ENCODE peak calls at places on chromosomes 3 and 15, in four cellular contexts. H is A549, Z is stomach, N is prostate gland. K is an unnamed sample.

GRCh38 chr3:119588112-119588511 is 8.8 kb downstream of the ADPRH start:
- DNase-seq in Z (peak; percentile 41), H (no peak), N (no peak), K (no peak)

GRCh38 chr3:137938876-137939275 is 71.1 kb upstream of the CLDN18 start:
- DNase-seq in H (no peak), N (no peak), Z (no peak), K (no peak)

GRCh38 chr3:72192572-72192971 is 407.6 kb upstream of the PROK2 start:
- DNase-seq in N (no peak), H (no peak), Z (no peak), K (no peak)

GRCh38 chr3:183697610-183698317 is at the start of gene YEATS2:
- DNase-seq in N (peak; percentile 43), H (peak; percentile 76), Z (peak; percentile 63), K (peak; percentile 38)

GRCh38 chr3:97235179-97235578 is 420.8 kb downstream of the EPHA6 start:
- DNase-seq in Z (no peak), H (no peak), N (no peak), K (no peak)

GRCh38 chr3:177705976-177706866 is 508.9 kb upstream of the TBL1XR1 start:
- DNase-seq in Z (no peak), H (no peak), N (peak; percentile 58), K (peak; percentile 33)

GRCh38 chr15:52010633-52011595 is 8.1 kb upstream of the MAPK6 start:
- DNase-seq in Z (peak; percentile 71), H (no peak), N (peak; percentile 73), K (peak; percentile 62)

GRCh38 chr3:99945328-99945995 is 127.8 kb downstream of the CMSS1 start:
- DNase-seq in Z (peak; percentile 42), H (no peak), N (peak; percentile 30), K (peak; percentile 35)

GRCh38 chr3:124780767-124781485 is 50.7 kb downstream of the UMPS start:
- DNase-seq in N (peak; percentile 33), Z (no peak), H (no peak), K (peak; percentile 96)

DNA sequence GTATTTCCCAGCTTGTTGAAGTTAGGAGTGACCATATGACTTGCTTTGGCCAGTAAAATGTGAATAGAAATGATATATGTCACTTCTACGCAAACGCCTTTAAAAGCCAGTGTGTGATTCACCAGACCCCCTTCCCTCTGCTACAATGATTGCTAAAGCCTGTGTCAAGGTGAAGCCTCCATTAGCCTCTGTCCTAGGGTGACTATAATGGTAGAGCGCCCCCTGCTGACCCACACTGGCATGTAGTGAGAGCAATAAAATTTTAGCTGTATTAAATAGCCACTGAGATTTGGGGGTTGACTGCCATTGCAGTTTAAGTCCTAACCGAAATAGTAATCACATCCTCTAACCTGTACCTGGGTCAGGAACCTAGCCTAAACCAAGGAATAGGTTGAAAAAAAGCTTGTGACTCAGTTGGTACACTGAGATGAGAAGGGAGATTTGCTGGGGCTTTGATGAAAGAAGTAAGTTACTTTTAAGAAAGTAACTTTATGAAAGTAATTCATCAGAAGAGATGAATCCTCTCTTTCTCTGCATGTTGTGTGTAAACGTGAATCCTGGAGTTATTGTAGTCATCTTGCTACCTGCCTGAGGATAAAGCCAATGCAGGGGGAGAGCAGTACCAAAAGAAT is 52.6 kb downstream of the GTF2E1 start:
- DNase-seq in H (peak; percentile 33), Z (peak; percentile 74), N (peak; percentile 67), K (peak; percentile 40)
- TF ChIP-seq POLR2A in H (no peak), Z (no peak), N (no peak), K (no peak)

GRCh38 chr15:84624359-84624758 is 23.6 kb downstream of the ZSCAN2 start:
- DNase-seq in N (no peak), Z (no peak), H (no peak), K (no peak)

GRCh38 chr15:84620626-84621025 is 19.8 kb downstream of the ZSCAN2 start:
- DNase-seq in Z (no peak), H (no peak), N (no peak), K (no peak)

GRCh38 chr15:84629033-84629432 is 25.1 kb downstream of the WDR73 start:
- DNase-seq in N (no peak), Z (no peak), H (no peak), K (no peak)

GRCh38 chr15:84621358-84621979 is 20.7 kb downstream of the ZSCAN2 start:
- DNase-seq in H (no peak), N (no peak), Z (no peak), K (no peak)

DNA sequence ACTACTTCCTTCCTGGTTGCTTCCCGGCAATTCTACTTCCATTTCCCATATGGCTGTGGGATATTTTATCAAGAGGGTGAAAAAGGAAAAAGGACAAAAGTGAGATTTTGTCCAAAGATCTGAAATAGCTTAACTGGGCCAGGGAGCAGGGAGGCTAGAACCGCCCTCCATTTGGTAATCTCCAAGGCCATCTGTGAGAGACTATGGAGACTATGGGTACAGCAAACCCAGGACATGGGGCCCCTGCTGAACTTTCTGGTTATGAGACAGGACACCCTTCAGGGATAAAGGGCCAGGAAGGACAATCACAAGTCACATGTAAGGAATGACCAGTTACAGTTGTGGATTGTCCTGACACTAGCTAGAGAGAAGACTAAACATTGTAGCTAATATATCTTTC is 24.3 kb downstream of the ZSCAN2 start:
- DNase-seq in N (no peak), H (no peak), Z (no peak), K (no peak)
- TF ChIP-seq POLR2A in N (no peak), H (no peak), Z (no peak), K (no peak)

GRCh38 chr3:136250862-136251460 is 821 bp downstream of the PCCB start:
- DNase-seq in H (no peak), N (peak; percentile 37), Z (peak; percentile 65), K (peak; percentile 83)

GRCh38 chr3:136249593-136250225 is 431 bp upstream of the PCCB start:
- DNase-seq in H (no peak), N (no peak), Z (no peak), K (no peak)

GRCh38 chr3:136249091-136249490 is 1.0 kb upstream of the PCCB start:
- DNase-seq in Z (no peak), H (no peak), N (no peak), K (no peak)

GRCh38 chr3:136251511-136251910 is 1.4 kb downstream of the PCCB start:
- DNase-seq in H (no peak), N (no peak), Z (no peak), K (no peak)

DNA sequence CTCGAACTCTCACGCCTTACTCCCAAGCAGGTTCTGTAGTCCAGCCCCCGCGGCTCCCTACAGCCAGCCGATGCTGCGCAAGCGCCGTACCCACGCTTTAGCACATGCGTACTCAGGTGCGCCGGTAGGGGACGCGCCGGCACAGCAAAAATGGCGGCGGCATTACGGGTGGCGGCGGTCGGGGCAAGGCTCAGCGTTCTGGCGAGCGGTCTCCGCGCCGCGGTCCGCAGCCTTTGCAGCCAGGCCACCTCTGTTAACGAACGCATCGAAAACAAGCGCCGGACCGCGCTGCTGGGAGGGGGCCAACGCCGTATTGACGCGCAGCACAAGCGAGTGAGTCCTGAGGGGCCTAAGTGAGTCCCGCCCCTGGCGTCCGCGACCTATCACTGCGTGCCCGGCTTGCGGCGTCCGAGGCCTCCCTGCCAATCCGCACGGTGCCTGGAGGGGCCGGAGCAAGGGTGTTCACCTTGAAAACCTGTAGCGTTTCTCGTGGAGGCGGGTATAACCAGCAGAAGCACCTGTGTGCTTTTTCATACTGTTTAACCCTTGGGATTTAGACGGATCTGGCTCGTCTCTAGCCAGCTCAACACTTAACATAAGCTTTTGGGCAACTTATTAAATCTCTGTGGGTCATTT is at the start of gene PCCB:
- DNase-seq in Z (peak; percentile 96), N (peak; percentile 94), H (peak; percentile 87), K (peak; percentile 95)
- TF ChIP-seq POLR2A in Z (no peak), N (peak; percentile 31), H (peak; percentile 77), K (peak; percentile 58)

GRCh38 chr15:53520867-53521525 is 238.5 kb downstream of the WDR72 start:
- DNase-seq in H (no peak), Z (no peak), N (no peak), K (no peak)
- TF ChIP-seq POLR2A in H (no peak), Z (no peak), N (no peak), K (no peak)

K was measured in gastrocnemius medialis.